ENCODE peak calls at places on chromosomes 3 and 15, in four cellular contexts. One of them, this sample, is unnamed.
A peak's percentile ranks its signal among the peaks of the same experiment; 100 is the strongest.

GRCh38 chr3:194249323-194250103 is 101.6 kb downstream of the CPN2 start:
- DNase-seq in PC-3: no peak
- DNase-seq in mucosa of gallbladder: no peak
- DNase-seq in NCI-H774: no peak
- DNase-seq in this sample: no peak

GRCh38 chr3:89227634-89228033 is 120.2 kb downstream of the EPHA3 start:
- DNase-seq in NCI-H774: no peak
- DNase-seq in PC-3: peak; percentile 20
- DNase-seq in mucosa of gallbladder: no peak
- DNase-seq in this sample: no peak

GRCh38 chr15:49697121-49697520 is 76.3 kb downstream of the DTWD1 start:
- DNase-seq in PC-3: peak; percentile 49
- DNase-seq in mucosa of gallbladder: no peak
- DNase-seq in NCI-H774: no peak
- DNase-seq in this sample: no peak

GRCh38 chr3:52196977-52197376 is 983 bp upstream of the ALAS1 start:
- DNase-seq in PC-3: peak; percentile 25
- DNase-seq in NCI-H774: no peak
- DNase-seq in mucosa of gallbladder: peak; percentile 92
- DNase-seq in this sample: no peak

GRCh38 chr3:127525373-127525772 is 65.2 kb downstream of the TPRA1 start:
- DNase-seq in PC-3: peak; percentile 89
- DNase-seq in NCI-H774: no peak
- DNase-seq in mucosa of gallbladder: no peak
- DNase-seq in this sample: no peak

GRCh38 chr15:62877276-62877857 is 165.2 kb upstream of the TPM1 start:
- DNase-seq in PC-3: no peak
- DNase-seq in NCI-H774: peak; percentile 11
- DNase-seq in mucosa of gallbladder: no peak
- DNase-seq in this sample: no peak

GRCh38 chr3:123406598-123406997 is 42.3 kb downstream of the ADCY5 start:
- DNase-seq in mucosa of gallbladder: peak; percentile 71
- DNase-seq in NCI-H774: no peak
- DNase-seq in PC-3: no peak
- DNase-seq in this sample: no peak

GRCh38 chr15:100730129-100730528 is 127.7 kb downstream of the ASB7 start:
- DNase-seq in mucosa of gallbladder: no peak
- DNase-seq in NCI-H774: no peak
- DNase-seq in PC-3: no peak
- DNase-seq in this sample: no peak

GRCh38 chr3:50237133-50237651 is 1.2 kb downstream of the GNAI2 start:
- DNase-seq in PC-3: peak; percentile 36
- DNase-seq in mucosa of gallbladder: no peak
- DNase-seq in NCI-H774: no peak
- DNase-seq in this sample: no peak

GRCh38 chr3:157156844-157157635 is 2.9 kb downstream of the CCNL1 start:
- DNase-seq in NCI-H774: no peak
- DNase-seq in PC-3: no peak
- DNase-seq in mucosa of gallbladder: no peak
- DNase-seq in this sample: no peak

GRCh38 chr15:67998599-67999122 is 55.5 kb upstream of the PIAS1 start:
- DNase-seq in NCI-H774: no peak
- DNase-seq in PC-3: peak; percentile 85
- DNase-seq in mucosa of gallbladder: peak; percentile 37
- DNase-seq in this sample: no peak

GRCh38 chr15:73367624-73368300 is 996 bp downstream of the HCN4 start:
- DNase-seq in NCI-H774: no peak
- DNase-seq in PC-3: no peak
- DNase-seq in mucosa of gallbladder: no peak
- DNase-seq in this sample: no peak

GRCh38 chr3:13536832-13537231 is 12.1 kb upstream of the FBLN2 start:
- DNase-seq in PC-3: peak; percentile 52
- DNase-seq in mucosa of gallbladder: no peak
- DNase-seq in NCI-H774: no peak
- DNase-seq in this sample: no peak

GRCh38 chr15:99014803-99015676 is 7.4 kb upstream of the PGPEP1L start:
- DNase-seq in NCI-H774: no peak
- DNase-seq in mucosa of gallbladder: peak; percentile 38
- DNase-seq in PC-3: peak; percentile 79
- DNase-seq in this sample: no peak

GRCh38 chr15:58985443-58985842 is 2.0 kb upstream of the RNF111 start:
- DNase-seq in PC-3: no peak
- DNase-seq in mucosa of gallbladder: peak; percentile 20
- DNase-seq in NCI-H774: no peak
- DNase-seq in this sample: no peak

GRCh38 chr3:105356988-105357387 is 9.7 kb upstream of the ALCAM start:
- DNase-seq in NCI-H774: no peak
- DNase-seq in PC-3: no peak
- DNase-seq in mucosa of gallbladder: no peak
- DNase-seq in this sample: no peak

GRCh38 chr15:101138913-101139880 is 112.7 kb downstream of the CHSY1 start:
- DNase-seq in PC-3: no peak
- DNase-seq in NCI-H774: no peak
- DNase-seq in mucosa of gallbladder: no peak
- DNase-seq in this sample: no peak

GRCh38 chr15:45670061-45670460 is 35.2 kb downstream of the SQOR start:
- DNase-seq in PC-3: no peak
- DNase-seq in NCI-H774: no peak
- DNase-seq in mucosa of gallbladder: no peak
- DNase-seq in this sample: no peak

GRCh38 chr3:11385329-11385728 is 113.1 kb downstream of the ATG7 start:
- DNase-seq in PC-3: no peak
- DNase-seq in NCI-H774: no peak
- DNase-seq in mucosa of gallbladder: no peak
- DNase-seq in this sample: no peak

GRCh38 chr3:20344400-20344959 is 158.5 kb upstream of the SGO1 start:
- DNase-seq in NCI-H774: no peak
- DNase-seq in PC-3: no peak
- DNase-seq in mucosa of gallbladder: no peak
- DNase-seq in this sample: no peak

GRCh38 chr3:146172586-146172985 is 11.6 kb upstream of the PLOD2 start:
- DNase-seq in PC-3: no peak
- DNase-seq in mucosa of gallbladder: no peak
- DNase-seq in NCI-H774: no peak
- DNase-seq in this sample: no peak

GRCh38 chr3:13545952-13546454 is 2.9 kb upstream of the FBLN2 start:
- DNase-seq in NCI-H774: no peak
- DNase-seq in PC-3: no peak
- DNase-seq in mucosa of gallbladder: no peak
- DNase-seq in this sample: no peak

GRCh38 chr15:38354321-38354929 is 99.5 kb upstream of the FAM98B start:
- DNase-seq in PC-3: peak; percentile 87
- DNase-seq in NCI-H774: peak; percentile 39
- DNase-seq in mucosa of gallbladder: peak; percentile 63
- DNase-seq in this sample: peak; percentile 37